ENCODE peak calls at places on chromosomes 4 and X, in eight cellular contexts. One of them, this sample, is unnamed.

GRCh38 chrX:120790118-120790517 is 85.5 kb downstream of the CT47B1 start:
- DNase-seq in trophoblast cell: peak
- DNase-seq in heart left ventricle: no peak
- DNase-seq in brain microvascular endothelial cell: peak
- DNase-seq in RWPE1: peak
- DNase-seq in MM.1S: peak
- DNase-seq in cardiac muscle cell: peak
- DNase-seq in testis: peak
- DNase-seq in this sample: no peak

GRCh38 chr4:40619600-40619999 is 10.1 kb downstream of the RBM47 start:
- DNase-seq in trophoblast cell: no peak
- DNase-seq in heart left ventricle: no peak
- DNase-seq in brain microvascular endothelial cell: no peak
- DNase-seq in RWPE1: no peak
- DNase-seq in MM.1S: no peak
- DNase-seq in cardiac muscle cell: no peak
- DNase-seq in testis: no peak
- DNase-seq in this sample: no peak

GRCh38 chrX:140524556-140524955 is 19.7 kb upstream of the SOX3 start:
- DNase-seq in trophoblast cell: no peak
- DNase-seq in heart left ventricle: no peak
- DNase-seq in brain microvascular endothelial cell: no peak
- DNase-seq in RWPE1: no peak
- DNase-seq in MM.1S: no peak
- DNase-seq in cardiac muscle cell: no peak
- DNase-seq in testis: no peak
- DNase-seq in this sample: no peak

GRCh38 chrX:44224760-44225159 is 118.7 kb downstream of the EFHC2 start:
- DNase-seq in trophoblast cell: no peak
- DNase-seq in heart left ventricle: no peak
- DNase-seq in brain microvascular endothelial cell: no peak
- DNase-seq in RWPE1: no peak
- DNase-seq in MM.1S: no peak
- DNase-seq in cardiac muscle cell: no peak
- DNase-seq in testis: no peak
- DNase-seq in this sample: no peak

GRCh38 chrX:129930941-129931410 is 25.0 kb downstream of the UTP14A start:
- DNase-seq in trophoblast cell: peak
- DNase-seq in heart left ventricle: no peak
- DNase-seq in brain microvascular endothelial cell: no peak
- DNase-seq in RWPE1: no peak
- DNase-seq in MM.1S: no peak
- DNase-seq in cardiac muscle cell: peak
- DNase-seq in testis: peak
- DNase-seq in this sample: no peak

GRCh38 chr4:103318327-103318726 is 120.2 kb upstream of the CENPE start:
- DNase-seq in trophoblast cell: no peak
- DNase-seq in heart left ventricle: no peak
- DNase-seq in brain microvascular endothelial cell: no peak
- DNase-seq in RWPE1: no peak
- DNase-seq in MM.1S: no peak
- DNase-seq in cardiac muscle cell: no peak
- DNase-seq in testis: no peak
- DNase-seq in this sample: no peak

GRCh38 chrX:83829874-83830273 is 31.1 kb upstream of the CYLC1 start:
- DNase-seq in trophoblast cell: no peak
- DNase-seq in heart left ventricle: no peak
- DNase-seq in brain microvascular endothelial cell: no peak
- DNase-seq in RWPE1: no peak
- DNase-seq in MM.1S: no peak
- DNase-seq in cardiac muscle cell: no peak
- DNase-seq in testis: no peak
- DNase-seq in this sample: no peak

GRCh38 chrX:129704491-129704890 is 34.3 kb upstream of the XPNPEP2 start:
- DNase-seq in trophoblast cell: no peak
- DNase-seq in heart left ventricle: no peak
- DNase-seq in brain microvascular endothelial cell: no peak
- DNase-seq in RWPE1: no peak
- DNase-seq in MM.1S: no peak
- DNase-seq in cardiac muscle cell: no peak
- DNase-seq in testis: no peak
- DNase-seq in this sample: no peak

GRCh38 chrX:35622021-35622420 is 176.1 kb upstream of the MAGEB16 start:
- DNase-seq in trophoblast cell: peak
- DNase-seq in heart left ventricle: no peak
- DNase-seq in brain microvascular endothelial cell: no peak
- DNase-seq in RWPE1: no peak
- DNase-seq in MM.1S: no peak
- DNase-seq in cardiac muscle cell: no peak
- DNase-seq in testis: no peak
- DNase-seq in this sample: no peak

GRCh38 chr4:122450847-122451246 is 5.7 kb downstream of the IL2 start:
- DNase-seq in trophoblast cell: peak
- DNase-seq in heart left ventricle: no peak
- DNase-seq in brain microvascular endothelial cell: peak
- DNase-seq in RWPE1: peak
- DNase-seq in MM.1S: no peak
- DNase-seq in cardiac muscle cell: peak
- DNase-seq in testis: peak
- DNase-seq in this sample: no peak

GRCh38 chr4:54322817-54323417 is 93.8 kb downstream of the PDGFRA start:
- DNase-seq in trophoblast cell: peak
- DNase-seq in heart left ventricle: no peak
- DNase-seq in brain microvascular endothelial cell: peak
- DNase-seq in RWPE1: peak
- DNase-seq in MM.1S: peak
- DNase-seq in cardiac muscle cell: peak
- DNase-seq in testis: peak
- DNase-seq in this sample: no peak

GRCh38 chr4:108535757-108536156 is 84.6 kb upstream of the RPL34 start:
- DNase-seq in trophoblast cell: no peak
- DNase-seq in heart left ventricle: no peak
- DNase-seq in brain microvascular endothelial cell: no peak
- DNase-seq in RWPE1: no peak
- DNase-seq in MM.1S: no peak
- DNase-seq in cardiac muscle cell: no peak
- DNase-seq in testis: no peak
- DNase-seq in this sample: no peak

GRCh38 chrX:19130628-19131027 is 8.4 kb upstream of the ADGRG2 start:
- DNase-seq in trophoblast cell: no peak
- DNase-seq in heart left ventricle: no peak
- DNase-seq in brain microvascular endothelial cell: no peak
- DNase-seq in RWPE1: no peak
- DNase-seq in MM.1S: no peak
- DNase-seq in cardiac muscle cell: no peak
- DNase-seq in testis: no peak
- DNase-seq in this sample: no peak

GRCh38 chr4:153346563-153346962 is 2.1 kb downstream of the MND1 start:
- DNase-seq in trophoblast cell: no peak
- DNase-seq in heart left ventricle: no peak
- DNase-seq in brain microvascular endothelial cell: no peak
- DNase-seq in RWPE1: no peak
- DNase-seq in MM.1S: no peak
- DNase-seq in cardiac muscle cell: peak
- DNase-seq in testis: no peak
- DNase-seq in this sample: no peak

GRCh38 chr4:153346031-153346430 is 1.5 kb downstream of the MND1 start:
- DNase-seq in trophoblast cell: no peak
- DNase-seq in heart left ventricle: no peak
- DNase-seq in brain microvascular endothelial cell: no peak
- DNase-seq in RWPE1: no peak
- DNase-seq in MM.1S: no peak
- DNase-seq in cardiac muscle cell: no peak
- DNase-seq in testis: no peak
- DNase-seq in this sample: no peak

GRCh38 chr4:153348006-153348405 is 3.5 kb downstream of the MND1 start:
- DNase-seq in trophoblast cell: no peak
- DNase-seq in heart left ventricle: no peak
- DNase-seq in brain microvascular endothelial cell: no peak
- DNase-seq in RWPE1: no peak
- DNase-seq in MM.1S: no peak
- DNase-seq in cardiac muscle cell: no peak
- DNase-seq in testis: no peak
- DNase-seq in this sample: no peak

GRCh38 chr4:153345011-153345981 is 808 bp downstream of the MND1 start:
- DNase-seq in trophoblast cell: peak
- DNase-seq in heart left ventricle: peak
- DNase-seq in brain microvascular endothelial cell: peak
- DNase-seq in RWPE1: peak
- DNase-seq in MM.1S: peak
- DNase-seq in cardiac muscle cell: peak
- DNase-seq in testis: peak
- DNase-seq in this sample: no peak

DNA sequence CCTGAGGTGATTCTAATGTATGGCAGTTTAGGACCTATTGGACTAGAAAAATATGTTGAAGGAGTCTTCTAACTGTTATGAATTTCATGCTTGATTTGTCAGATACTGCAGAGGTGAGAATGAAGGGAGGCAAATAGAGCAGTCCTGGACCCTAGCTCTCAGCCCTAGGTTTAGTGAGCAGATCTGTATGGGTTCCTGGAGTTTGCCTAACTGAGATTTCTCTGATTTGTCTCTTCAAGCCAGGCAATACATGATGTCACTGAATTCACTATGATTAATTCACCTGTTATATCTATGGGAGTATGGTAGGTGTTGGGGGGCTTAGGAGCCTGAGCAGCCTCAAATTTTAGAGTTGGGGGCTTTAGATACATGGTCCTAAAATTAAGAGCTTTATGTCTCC is 2.6 kb downstream of the MND1 start:
- DNase-seq in trophoblast cell: no peak
- DNase-seq in heart left ventricle: no peak
- DNase-seq in brain microvascular endothelial cell: no peak
- DNase-seq in RWPE1: no peak
- DNase-seq in MM.1S: no peak
- DNase-seq in cardiac muscle cell: no peak
- DNase-seq in testis: no peak
- DNase-seq in this sample: no peak
- H3K27ac ChIP-seq in trophoblast cell: no peak
- H3K27ac ChIP-seq in heart left ventricle: no peak
- H3K27ac ChIP-seq in brain microvascular endothelial cell: no peak
- H3K27ac ChIP-seq in RWPE1: no peak
- H3K27ac ChIP-seq in MM.1S: no peak
- H3K27ac ChIP-seq in cardiac muscle cell: no peak
- H3K27ac ChIP-seq in testis: no peak
- H3K27ac ChIP-seq in this sample: no peak

DNA sequence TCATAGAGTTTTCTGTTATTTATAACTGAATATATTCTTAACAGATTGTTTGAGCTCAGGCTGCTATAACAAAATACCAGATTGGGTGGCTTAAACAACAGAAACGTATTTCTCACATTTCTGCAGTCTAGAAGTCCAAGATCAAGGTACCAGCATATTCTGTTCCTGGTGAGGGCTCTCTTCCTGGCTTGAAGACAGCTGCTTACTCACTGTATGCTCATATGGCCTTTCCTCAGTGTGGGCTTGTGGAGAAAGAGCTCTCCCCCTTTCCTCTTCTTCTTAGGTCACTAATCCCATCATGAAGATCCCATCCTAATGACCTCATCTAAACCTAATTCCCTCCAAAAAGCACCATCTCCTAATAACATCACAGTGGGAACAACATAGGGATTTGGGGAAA is 117.8 kb downstream of the RASGEF1B start:
- DNase-seq in trophoblast cell: peak
- DNase-seq in heart left ventricle: no peak
- DNase-seq in brain microvascular endothelial cell: no peak
- DNase-seq in RWPE1: no peak
- DNase-seq in MM.1S: no peak
- DNase-seq in cardiac muscle cell: no peak
- DNase-seq in testis: no peak
- DNase-seq in this sample: no peak
- H3K27ac ChIP-seq in trophoblast cell: no peak
- H3K27ac ChIP-seq in heart left ventricle: no peak
- H3K27ac ChIP-seq in brain microvascular endothelial cell: no peak
- H3K27ac ChIP-seq in RWPE1: no peak
- H3K27ac ChIP-seq in MM.1S: no peak
- H3K27ac ChIP-seq in cardiac muscle cell: no peak
- H3K27ac ChIP-seq in testis: no peak
- H3K27ac ChIP-seq in this sample: no peak

DNA sequence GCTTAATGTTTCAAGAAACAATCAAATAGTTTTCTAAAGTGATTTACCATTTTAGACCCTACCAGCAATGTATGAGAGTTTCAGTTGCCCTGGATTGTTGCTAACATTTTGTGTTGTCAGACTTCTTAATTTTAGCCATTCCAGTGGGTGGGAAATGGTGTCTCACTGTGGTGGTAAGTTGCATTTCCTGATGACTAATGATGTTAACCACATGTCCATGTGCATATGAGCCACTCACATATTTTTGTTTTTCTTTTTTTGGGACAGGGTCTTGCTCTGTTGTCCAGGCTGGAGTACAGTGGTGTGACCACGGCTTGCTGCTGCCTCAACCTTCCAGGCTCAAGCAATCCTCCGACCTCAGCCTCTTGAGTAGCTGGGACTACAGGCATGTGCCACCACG is 48.3 kb downstream of the MED28 start:
- DNase-seq in trophoblast cell: no peak
- DNase-seq in heart left ventricle: no peak
- DNase-seq in brain microvascular endothelial cell: peak
- DNase-seq in RWPE1: no peak
- DNase-seq in MM.1S: peak
- DNase-seq in cardiac muscle cell: no peak
- DNase-seq in testis: no peak
- DNase-seq in this sample: no peak
- H3K27ac ChIP-seq in trophoblast cell: no peak
- H3K27ac ChIP-seq in heart left ventricle: no peak
- H3K27ac ChIP-seq in brain microvascular endothelial cell: no peak
- H3K27ac ChIP-seq in RWPE1: no peak
- H3K27ac ChIP-seq in MM.1S: no peak
- H3K27ac ChIP-seq in cardiac muscle cell: no peak
- H3K27ac ChIP-seq in testis: no peak
- H3K27ac ChIP-seq in this sample: no peak

GRCh38 chr4:185304944-185305690 is 90.6 kb downstream of the LRP2BP start:
- DNase-seq in trophoblast cell: no peak
- DNase-seq in heart left ventricle: no peak
- DNase-seq in brain microvascular endothelial cell: no peak
- DNase-seq in RWPE1: no peak
- DNase-seq in MM.1S: peak
- DNase-seq in cardiac muscle cell: peak
- DNase-seq in testis: no peak
- DNase-seq in this sample: no peak
- H3K27ac ChIP-seq in trophoblast cell: no peak
- H3K27ac ChIP-seq in heart left ventricle: no peak
- H3K27ac ChIP-seq in brain microvascular endothelial cell: peak
- H3K27ac ChIP-seq in RWPE1: no peak
- H3K27ac ChIP-seq in MM.1S: peak
- H3K27ac ChIP-seq in cardiac muscle cell: no peak
- H3K27ac ChIP-seq in testis: no peak
- H3K27ac ChIP-seq in this sample: peak

GRCh38 chr4:81631958-81632439 is 160.3 kb upstream of the RASGEF1B start:
- DNase-seq in trophoblast cell: peak
- DNase-seq in heart left ventricle: no peak
- DNase-seq in brain microvascular endothelial cell: peak
- DNase-seq in RWPE1: peak
- DNase-seq in MM.1S: peak
- DNase-seq in cardiac muscle cell: peak
- DNase-seq in testis: no peak
- DNase-seq in this sample: peak
- H3K27ac ChIP-seq in trophoblast cell: no peak
- H3K27ac ChIP-seq in heart left ventricle: no peak
- H3K27ac ChIP-seq in brain microvascular endothelial cell: no peak
- H3K27ac ChIP-seq in RWPE1: no peak
- H3K27ac ChIP-seq in MM.1S: peak
- H3K27ac ChIP-seq in cardiac muscle cell: peak
- H3K27ac ChIP-seq in testis: no peak
- H3K27ac ChIP-seq in this sample: peak

This sample was measured in epithelial cell of prostate.